ENCODE peak calls at places on chromosomes 16 and 17, in nine cellular contexts. C is neural crest cell; U is NCI-H748 treated with DMSO at 0.1 percent for 48 hours; L is activated CD8-positive, alpha-beta memory T cell treated with anti-CD3 and anti-CD28 coated beads, Interleukin-2, amount 50 U/mL, for 4 hours; I is cardiac muscle cell; H is activated T-cell treated with anti-CD3 and anti-CD28 coated beads for 1 hour; P is ELR; D is fibroblast of pulmonary artery; F is MG63. Z is an unnamed sample.

GRCh38 chr16:13926507-13926906 is 6.6 kb downstream of the ERCC4 start:
- DNase-seq in C (no peak), U (no peak), L (no peak), I (no peak), H (no peak), P (no peak), D (no peak), F (no peak), Z (no peak)

GRCh38 chr17:42748906-42749798 is 4.3 kb upstream of the EZH1 start:
- DNase-seq in C (no peak), U (no peak), L (no peak), I (no peak), H (no peak), P (no peak), D (no peak), F (no peak), Z (no peak)

GRCh38 chr16:84072014-84072413 is 29.4 kb upstream of the SLC38A8 start:
- DNase-seq in C (no peak), U (no peak), L (no peak), I (no peak), H (no peak), P (no peak), D (peak; percentile 54), F (peak; percentile 28), Z (no peak)

GRCh38 chr17:78378225-78379133 is at the start of gene PGS1:
- DNase-seq in C (peak; percentile 71), U (peak; percentile 18), L (peak; percentile 83), I (peak; percentile 84), H (peak; percentile 77), P (peak; percentile 89), D (peak; percentile 74), F (peak; percentile 82), Z (peak; percentile 97)

GRCh38 chr16:9333515-9333914 is 242.1 kb downstream of the HAPSTR1 start:
- DNase-seq in C (no peak), U (no peak), L (no peak), I (no peak), H (no peak), P (no peak), D (no peak), F (no peak), Z (no peak)

GRCh38 chr16:76956394-76956793 is 234.6 kb upstream of the MON1B start:
- DNase-seq in C (no peak), U (no peak), L (no peak), I (peak; percentile 24), H (no peak), P (no peak), D (peak; percentile 26), F (no peak), Z (no peak)

GRCh38 chr16:87724490-87725291 is 41.1 kb downstream of the KLHDC4 start:
- DNase-seq in C (no peak), U (peak; percentile 17), L (peak; percentile 37), I (no peak), H (peak; percentile 14), P (no peak), D (no peak), F (no peak), Z (no peak)

GRCh38 chr16:12435730-12436129 is 368.0 kb downstream of the CPPED1 start:
- DNase-seq in C (no peak), U (no peak), L (no peak), I (no peak), H (no peak), P (no peak), D (no peak), F (no peak), Z (no peak)

GRCh38 chr16:74936902-74937560 is 47.9 kb downstream of the WDR59 start:
- DNase-seq in C (no peak), U (no peak), L (no peak), I (no peak), H (no peak), P (peak; percentile 85), D (peak; percentile 73), F (peak; percentile 9), Z (no peak)

GRCh38 chr17:59254742-59255141 is 34.4 kb downstream of the GDPD1 start:
- DNase-seq in C (no peak), U (no peak), L (no peak), I (no peak), H (no peak), P (no peak), D (no peak), F (no peak), Z (no peak)

GRCh38 chr17:42247734-42248133 is 28.5 kb downstream of the STAT5B start:
- DNase-seq in C (no peak), U (no peak), L (no peak), I (no peak), H (no peak), P (peak; percentile 74), D (peak; percentile 92), F (peak; percentile 32), Z (no peak)

GRCh38 chr17:29931253-29931932 is 1.4 kb upstream of the SSH2 start:
- DNase-seq in C (peak; percentile 47), U (peak; percentile 98), L (peak; percentile 58), I (peak; percentile 91), H (peak; percentile 51), P (peak; percentile 91), D (peak; percentile 84), F (peak; percentile 64), Z (peak; percentile 83)

GRCh38 chr16:70253291-70254094 is 1.8 kb upstream of the EXOSC6 start:
- DNase-seq in C (peak; percentile 60), U (no peak), L (peak; percentile 28), I (peak; percentile 52), H (no peak), P (peak; percentile 70), D (peak; percentile 59), F (peak; percentile 25), Z (peak; percentile 59)

GRCh38 chr17:16381496-16381820 is 567 bp downstream of the UBB start:
- DNase-seq in C (no peak), U (peak; percentile 55), L (peak; percentile 23), I (no peak), H (no peak), P (peak; percentile 47), D (peak; percentile 46), F (no peak), Z (no peak)

GRCh38 chr16:84009282-84009681 is 33.3 kb downstream of the SLC38A8 start:
- DNase-seq in C (no peak), U (no peak), L (no peak), I (no peak), H (no peak), P (no peak), D (no peak), F (no peak), Z (no peak)

GRCh38 chr17:73359987-73360410 is 48.2 kb upstream of the CDC42EP4 start:
- DNase-seq in C (no peak), U (no peak), L (no peak), I (no peak), H (no peak), P (no peak), D (no peak), F (no peak), Z (no peak)

GRCh38 chr17:52106638-52107261 is 51.8 kb downstream of the CA10 start:
- DNase-seq in C (peak; percentile 53), U (peak; percentile 23), L (no peak), I (peak; percentile 72), H (peak; percentile 8), P (peak; percentile 68), D (peak; percentile 55), F (peak; percentile 8), Z (peak; percentile 71)

GRCh38 chr17:32142038-32142856 is at the start of gene RHOT1:
- DNase-seq in C (peak; percentile 79), U (peak; percentile 85), L (peak; percentile 72), I (peak; percentile 86), H (peak; percentile 58), P (peak; percentile 95), D (peak; percentile 83), F (peak; percentile 89), Z (peak; percentile 96)

GRCh38 chr16:50450957-50451356 is 82.2 kb upstream of the BRD7 start:
- DNase-seq in C (no peak), U (no peak), L (no peak), I (no peak), H (no peak), P (no peak), D (no peak), F (no peak), Z (no peak)

GRCh38 chr17:44786551-44787081 is 27.8 kb downstream of the ADAM11 start:
- DNase-seq in C (no peak), U (no peak), L (no peak), I (peak; percentile 83), H (no peak), P (no peak), D (no peak), F (no peak), Z (peak; percentile 28)

GRCh38 chr17:51029142-51029541 is 91.5 kb downstream of the SPAG9 start:
- DNase-seq in C (no peak), U (no peak), L (no peak), I (no peak), H (no peak), P (no peak), D (no peak), F (no peak), Z (no peak)

GRCh38 chr17:60524463-60525346 is 1.3 kb downstream of the APPBP2 start:
- DNase-seq in C (no peak), U (no peak), L (no peak), I (peak; percentile 3), H (no peak), P (peak; percentile 36), D (peak; percentile 26), F (no peak), Z (no peak)

GRCh38 chr17:35174835-35175334 is 19.3 kb downstream of the SLC35G3 start:
- DNase-seq in C (no peak), U (no peak), L (no peak), I (no peak), H (no peak), P (no peak), D (no peak), F (no peak), Z (no peak)

GRCh38 chr16:79703066-79703465 is 102.5 kb upstream of the MAF start:
- DNase-seq in C (no peak), U (no peak), L (no peak), I (no peak), H (no peak), P (no peak), D (no peak), F (no peak), Z (no peak)

GRCh38 chr16:64412578-64413280 is 709.1 kb downstream of the CDH11 start:
- DNase-seq in C (no peak), U (no peak), L (no peak), I (no peak), H (no peak), P (peak; percentile 29), D (peak; percentile 35), F (peak; percentile 52), Z (no peak)

GRCh38 chr17:2084766-2085647 is 30.1 kb downstream of the HIC1 start:
- DNase-seq in C (no peak), U (no peak), L (no peak), I (no peak), H (no peak), P (peak; percentile 67), D (peak; percentile 93), F (no peak), Z (no peak)

GRCh38 chr17:15998031-15998574 is 1.4 kb downstream of the ZSWIM7 start:
- DNase-seq in C (no peak), U (no peak), L (no peak), I (no peak), H (no peak), P (no peak), D (no peak), F (no peak), Z (no peak)

GRCh38 chr16:85335584-85336492 is 223.6 kb upstream of the CIBAR2 start:
- DNase-seq in C (no peak), U (no peak), L (no peak), I (no peak), H (no peak), P (peak; percentile 39), D (peak; percentile 42), F (no peak), Z (no peak)

GRCh38 chr17:8038954-8039610 is at the start of gene ALOX15B:
- DNase-seq in C (no peak), U (no peak), L (no peak), I (no peak), H (no peak), P (no peak), D (no peak), F (no peak), Z (no peak)

GRCh38 chr17:35875439-35876139 is 4.6 kb downstream of the CCL5 start:
- DNase-seq in C (no peak), U (no peak), L (no peak), I (no peak), H (no peak), P (no peak), D (no peak), F (no peak), Z (no peak)

GRCh38 chr16:75007443-75007842 is 8.6 kb downstream of the ZNRF1 start:
- DNase-seq in C (no peak), U (no peak), L (no peak), I (no peak), H (no peak), P (no peak), D (no peak), F (no peak), Z (no peak)

Z was measured in D341Med.